ENCODE peak calls at places on chromosomes 5 and 9, in seven cellular contexts. G is pancreas, F is GM13976, V is GM20000, H is foreskin fibroblast, T is nephron progenitor cell, B is neural crest cell. Q is an unnamed sample.

GRCh38 chr5:91794856-91795548 is 411.9 kb upstream of the ARRDC3 start:
- DNase-seq in G (no peak), H (peak; percentile 12), F (no peak), T (no peak), V (no peak), B (no peak), Q (no peak)

GRCh38 chr9:98929866-98930265 is 13.8 kb upstream of the COL15A1 start:
- DNase-seq in B (no peak), H (peak; percentile 46), T (no peak), F (no peak), G (peak; percentile 64), V (no peak), Q (no peak)

GRCh38 chr9:78115073-78115472 is 83.5 kb upstream of the GNAQ start:
- DNase-seq in B (no peak), G (no peak), H (peak; percentile 15), V (peak; percentile 14), T (peak; percentile 5), F (no peak), Q (no peak)

GRCh38 chr5:150154618-150155134 is 969 bp downstream of the PDGFRB start:
- DNase-seq in F (no peak), G (no peak), B (no peak), H (peak; percentile 52), T (no peak), V (no peak), Q (no peak)

GRCh38 chr9:99782962-99783718 is 38.5 kb upstream of the NR4A3 start:
- DNase-seq in H (no peak), T (no peak), G (no peak), V (no peak), F (no peak), B (no peak), Q (no peak)

GRCh38 chr9:78463750-78464149 is 166.8 kb downstream of the PSAT1 start:
- DNase-seq in T (no peak), H (no peak), G (no peak), F (no peak), B (no peak), V (no peak), Q (no peak)

GRCh38 chr5:150412319-150413175 is at the start of gene CD74:
- DNase-seq in G (peak; percentile 62), T (peak; percentile 74), H (peak; percentile 42), F (peak; percentile 90), V (peak; percentile 88), B (peak; percentile 29), Q (no peak)

GRCh38 chr9:71768388-71769174 is at the start of gene CEMIP2:
- DNase-seq in H (peak; percentile 97), F (peak; percentile 90), T (peak; percentile 90), V (peak; percentile 93), G (peak; percentile 95), B (peak; percentile 74), Q (peak; percentile 97)

GRCh38 chr5:179461576-179461975 is 88.8 kb upstream of the RUFY1 start:
- DNase-seq in V (no peak), F (no peak), B (no peak), G (no peak), T (no peak), H (no peak), Q (no peak)

GRCh38 chr5:59819806-59820205 is 73.7 kb downstream of the PDE4D start:
- DNase-seq in T (no peak), G (no peak), H (no peak), B (no peak), F (no peak), V (no peak), Q (no peak)

GRCh38 chr5:41112486-41113455 is 41.6 kb upstream of the MROH2B start:
- DNase-seq in V (no peak), G (no peak), F (no peak), T (no peak), B (no peak), H (peak; percentile 6), Q (no peak)

GRCh38 chr5:80210014-80210413 is 45.8 kb downstream of the SERINC5 start:
- DNase-seq in B (no peak), T (no peak), V (no peak), G (no peak), H (no peak), F (no peak), Q (no peak)

GRCh38 chr5:74412064-74412463 is 228.5 kb downstream of the ENC1 start:
- DNase-seq in T (no peak), V (no peak), F (no peak), G (no peak), H (no peak), B (no peak), Q (no peak)

GRCh38 chr5:72597456-72597948 is 90.3 kb upstream of the ZNF366 start:
- DNase-seq in F (no peak), B (no peak), G (no peak), T (no peak), H (peak; percentile 90), V (no peak), Q (no peak)

GRCh38 chr5:40680741-40681350 is 1.1 kb downstream of the PTGER4 start:
- DNase-seq in F (peak; percentile 42), T (peak; percentile 35), V (peak; percentile 41), B (no peak), H (peak; percentile 72), G (peak; percentile 46), Q (no peak)

GRCh38 chr9:73270967-73271722 is 119.5 kb downstream of the ANXA1 start:
- DNase-seq in F (no peak), G (no peak), B (no peak), V (no peak), T (no peak), H (peak; percentile 80), Q (no peak)

GRCh38 chr5:39437469-39437868 is 12.7 kb upstream of the DAB2 start:
- DNase-seq in H (no peak), F (no peak), B (no peak), T (no peak), V (no peak), G (no peak), Q (no peak)

GRCh38 chr5:10719965-10720364 is 41.1 kb downstream of the DAP start:
- DNase-seq in B (no peak), V (no peak), T (no peak), G (no peak), F (no peak), H (peak; percentile 96), Q (no peak)

GRCh38 chr9:114205171-114206015 is 50.1 kb downstream of the COL27A1 start:
- DNase-seq in G (no peak), B (no peak), H (no peak), F (no peak), T (no peak), V (no peak), Q (no peak)

GRCh38 chr5:52269853-52270252 is 517.9 kb upstream of the ITGA1 start:
- DNase-seq in B (no peak), F (no peak), G (no peak), H (no peak), T (no peak), V (no peak), Q (no peak)

GRCh38 chr5:123265551-123265950 is 157.7 kb downstream of the CEP120 start:
- DNase-seq in B (no peak), V (no peak), H (no peak), G (no peak), F (no peak), T (no peak), Q (no peak)

GRCh38 chr9:6488395-6488794 is 75.4 kb downstream of the UHRF2 start:
- DNase-seq in H (no peak), V (no peak), T (no peak), F (no peak), B (no peak), G (no peak), Q (no peak)

GRCh38 chr9:97982719-97983523 is at the start of gene ANP32B:
- DNase-seq in F (peak; percentile 95), H (peak; percentile 97), V (peak; percentile 97), B (peak; percentile 85), T (peak; percentile 94), G (peak; percentile 92), Q (peak; percentile 98)

GRCh38 chr5:156971848-156972525 is 9.0 kb upstream of the TIMD4 start:
- DNase-seq in F (no peak), H (no peak), B (no peak), T (no peak), V (no peak), G (no peak), Q (no peak)
- TF ChIP-seq CTCF in F (no peak), H (no peak), B (no peak), T (no peak), V (no peak), G (no peak), Q (no peak)

DNA sequence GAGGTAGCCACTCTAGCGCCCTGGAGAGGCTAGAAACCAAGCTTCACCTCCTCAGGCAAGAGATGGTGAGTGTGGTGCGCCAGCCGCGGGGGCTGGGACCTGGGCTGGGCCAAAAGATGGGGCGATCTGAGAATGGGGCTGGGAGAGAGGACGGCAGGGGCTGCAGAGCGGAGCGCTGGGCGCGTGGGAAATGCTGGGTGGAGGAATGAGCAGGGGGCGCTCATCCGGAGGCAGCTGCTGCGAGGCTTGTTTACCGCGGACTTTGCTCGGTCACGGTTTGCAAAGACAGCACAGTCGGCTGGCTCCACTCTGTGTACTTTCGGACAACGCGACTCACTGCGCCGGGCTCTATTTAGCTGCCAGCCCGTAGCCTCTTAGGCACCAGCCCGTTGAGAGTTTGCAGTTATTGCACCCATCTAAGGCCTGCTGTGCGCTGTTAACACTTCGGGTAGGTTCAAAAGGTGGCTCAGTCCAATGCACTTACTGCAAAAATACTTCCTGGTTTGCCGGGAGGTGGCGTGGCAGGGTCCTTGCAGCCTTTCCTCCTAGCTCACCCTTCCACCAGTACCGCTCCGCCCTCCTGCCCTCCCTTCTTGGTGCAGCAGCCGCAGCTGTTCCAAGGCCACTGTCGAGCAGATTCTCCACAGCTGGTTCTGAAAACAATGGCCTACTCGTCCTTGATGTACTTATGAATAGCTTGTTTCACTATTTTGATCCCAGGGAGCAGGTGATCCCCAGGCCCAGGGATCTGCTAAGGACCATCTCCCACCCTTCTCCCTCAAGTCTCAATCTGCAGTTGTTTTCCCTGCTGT is 1.3 kb downstream of the LURAP1L start:
- DNase-seq in G (peak; percentile 82), T (peak; percentile 76), V (peak; percentile 74), F (peak; percentile 67), H (peak; percentile 96), B (peak; percentile 62), Q (peak; percentile 88)
- TF ChIP-seq CTCF in G (no peak), T (peak; percentile 39), V (no peak), F (peak; percentile 21), H (peak; percentile 51), B (peak; percentile 60), Q (peak; percentile 65)

GRCh38 chr9:134475051-134475790 is 149.0 kb downstream of the RXRA start:
- DNase-seq in H (peak; percentile 90), G (no peak), V (no peak), F (peak; percentile 65), B (no peak), T (no peak), Q (no peak)
- TF ChIP-seq CTCF in H (peak; percentile 20), G (no peak), V (no peak), F (no peak), B (no peak), T (no peak), Q (peak; percentile 41)

DNA sequence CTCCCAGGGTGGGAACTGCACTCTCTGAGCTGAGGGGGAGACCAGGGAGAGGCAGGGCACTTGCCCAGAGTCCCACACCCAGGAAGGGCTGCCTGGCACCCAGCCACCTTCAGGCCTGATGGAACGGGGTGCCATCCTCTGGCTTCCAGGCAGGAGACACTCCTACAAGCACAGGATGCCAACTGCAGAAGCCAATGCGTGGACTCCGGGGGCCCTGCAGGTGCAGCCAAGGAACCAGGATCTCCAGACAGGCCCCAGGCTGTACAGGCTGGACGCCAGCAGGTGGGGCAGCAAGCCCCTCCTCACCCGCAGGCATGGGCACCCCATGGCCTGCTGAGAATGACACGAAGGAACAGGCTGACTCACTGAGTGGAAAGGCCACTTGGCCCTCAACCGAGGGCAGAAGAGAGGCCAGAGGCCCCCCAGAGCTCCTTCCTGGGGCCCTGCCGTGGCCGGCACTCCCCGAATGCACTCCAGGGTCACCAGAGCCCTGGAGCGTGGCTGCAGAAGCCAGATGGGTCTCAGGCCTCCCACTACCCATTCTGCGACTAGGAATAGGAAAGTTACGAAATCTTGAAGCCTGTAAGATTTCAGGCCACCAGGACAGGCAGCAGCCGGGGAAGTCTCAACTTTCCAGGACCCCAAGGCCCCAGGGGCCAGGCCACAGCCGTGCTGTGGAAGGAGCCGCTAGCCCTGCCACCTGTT is 15.7 kb downstream of the NACC2 start:
- DNase-seq in T (no peak), V (no peak), G (peak; percentile 51), B (no peak), H (peak; percentile 36), F (no peak), Q (no peak)
- TF ChIP-seq CTCF in T (no peak), V (no peak), G (no peak), B (no peak), H (no peak), F (no peak), Q (no peak)